ENCODE peak calls at places on chromosome 7, in seven cellular contexts. One of them, this sample, is unnamed.
A peak's percentile ranks its signal among the peaks of the same experiment; 100 is the strongest.

GRCh38 chr7:34430456-34430855 is 227.6 kb upstream of the NPSR1 start:
- DNase-seq in right lobe of liver: no peak
- DNase-seq in epithelial cell of esophagus: peak; percentile 84
- DNase-seq in nucleus accumbens: no peak
- DNase-seq in RCC 7860: peak; percentile 16
- DNase-seq in NCI-H187: no peak
- DNase-seq in NCI-H774: no peak
- DNase-seq in this sample: no peak

GRCh38 chr7:121752706-121753105 is 120.3 kb upstream of the PTPRZ1 start:
- DNase-seq in right lobe of liver: no peak
- DNase-seq in epithelial cell of esophagus: peak; percentile 36
- DNase-seq in nucleus accumbens: no peak
- DNase-seq in RCC 7860: no peak
- DNase-seq in NCI-H187: no peak
- DNase-seq in NCI-H774: no peak
- DNase-seq in this sample: no peak

GRCh38 chr7:128398016-128398840 is 11.6 kb downstream of the IMPDH1 start:
- DNase-seq in right lobe of liver: no peak
- DNase-seq in epithelial cell of esophagus: peak; percentile 48
- DNase-seq in nucleus accumbens: peak; percentile 56
- DNase-seq in RCC 7860: peak; percentile 46
- DNase-seq in NCI-H187: no peak
- DNase-seq in NCI-H774: no peak
- DNase-seq in this sample: no peak

GRCh38 chr7:123003539-123004126 is 8.1 kb upstream of the TAS2R16 start:
- DNase-seq in right lobe of liver: no peak
- DNase-seq in epithelial cell of esophagus: no peak
- DNase-seq in nucleus accumbens: no peak
- DNase-seq in RCC 7860: no peak
- DNase-seq in NCI-H187: no peak
- DNase-seq in NCI-H774: no peak
- DNase-seq in this sample: no peak

GRCh38 chr7:134741901-134742635 is 37.4 kb upstream of the CALD1 start:
- DNase-seq in right lobe of liver: no peak
- DNase-seq in epithelial cell of esophagus: peak; percentile 85
- DNase-seq in nucleus accumbens: no peak
- DNase-seq in RCC 7860: peak; percentile 75
- DNase-seq in NCI-H187: no peak
- DNase-seq in NCI-H774: no peak
- DNase-seq in this sample: no peak

GRCh38 chr7:82624337-82624736 is 180.8 kb upstream of the CACNA2D1 start:
- DNase-seq in right lobe of liver: no peak
- DNase-seq in epithelial cell of esophagus: peak; percentile 6
- DNase-seq in nucleus accumbens: no peak
- DNase-seq in RCC 7860: peak; percentile 35
- DNase-seq in NCI-H187: no peak
- DNase-seq in NCI-H774: no peak
- DNase-seq in this sample: no peak

GRCh38 chr7:27174077-27175004 is at the start of gene HOXA10:
- DNase-seq in right lobe of liver: peak; percentile 31
- DNase-seq in epithelial cell of esophagus: no peak
- DNase-seq in nucleus accumbens: no peak
- DNase-seq in RCC 7860: peak; percentile 50
- DNase-seq in NCI-H187: peak; percentile 28
- DNase-seq in NCI-H774: no peak
- DNase-seq in this sample: no peak

GRCh38 chr7:5216931-5217330 is 26.9 kb downstream of the WIPI2 start:
- DNase-seq in right lobe of liver: peak; percentile 24
- DNase-seq in epithelial cell of esophagus: no peak
- DNase-seq in nucleus accumbens: no peak
- DNase-seq in RCC 7860: no peak
- DNase-seq in NCI-H187: no peak
- DNase-seq in NCI-H774: no peak
- DNase-seq in this sample: no peak

GRCh38 chr7:101166909-101167644 is 1.7 kb upstream of the VGF start:
- DNase-seq in right lobe of liver: no peak
- DNase-seq in epithelial cell of esophagus: no peak
- DNase-seq in nucleus accumbens: no peak
- DNase-seq in RCC 7860: peak; percentile 17
- DNase-seq in NCI-H187: peak; percentile 51
- DNase-seq in NCI-H774: no peak
- DNase-seq in this sample: no peak

GRCh38 chr7:111012152-111012551 is 78.8 kb upstream of the LRRN3 start:
- DNase-seq in right lobe of liver: no peak
- DNase-seq in epithelial cell of esophagus: peak; percentile 65
- DNase-seq in nucleus accumbens: no peak
- DNase-seq in RCC 7860: no peak
- DNase-seq in NCI-H187: no peak
- DNase-seq in NCI-H774: no peak
- DNase-seq in this sample: no peak

GRCh38 chr7:78616539-78616938 is 818.0 kb downstream of the PHTF2 start:
- DNase-seq in right lobe of liver: no peak
- DNase-seq in epithelial cell of esophagus: no peak
- DNase-seq in nucleus accumbens: no peak
- DNase-seq in RCC 7860: no peak
- DNase-seq in NCI-H187: no peak
- DNase-seq in NCI-H774: no peak
- DNase-seq in this sample: no peak

GRCh38 chr7:118696879-118697278 is 472.4 kb downstream of the ANKRD7 start:
- DNase-seq in right lobe of liver: no peak
- DNase-seq in epithelial cell of esophagus: peak; percentile 19
- DNase-seq in nucleus accumbens: no peak
- DNase-seq in RCC 7860: no peak
- DNase-seq in NCI-H187: no peak
- DNase-seq in NCI-H774: no peak
- DNase-seq in this sample: no peak

GRCh38 chr7:155269766-155270585 is 27.7 kb upstream of the INSIG1 start:
- DNase-seq in right lobe of liver: peak; percentile 94
- DNase-seq in epithelial cell of esophagus: no peak
- DNase-seq in nucleus accumbens: no peak
- DNase-seq in RCC 7860: no peak
- DNase-seq in NCI-H187: no peak
- DNase-seq in NCI-H774: no peak
- DNase-seq in this sample: no peak

GRCh38 chr7:74409571-74409970 is 44.1 kb upstream of the GTF2IRD1 start:
- DNase-seq in right lobe of liver: no peak
- DNase-seq in epithelial cell of esophagus: no peak
- DNase-seq in nucleus accumbens: no peak
- DNase-seq in RCC 7860: no peak
- DNase-seq in NCI-H187: no peak
- DNase-seq in NCI-H774: no peak
- DNase-seq in this sample: no peak

GRCh38 chr7:117212969-117213877 is 109.6 kb downstream of the WNT2 start:
- DNase-seq in right lobe of liver: peak; percentile 55
- DNase-seq in epithelial cell of esophagus: peak; percentile 71
- DNase-seq in nucleus accumbens: peak; percentile 40
- DNase-seq in RCC 7860: peak; percentile 59
- DNase-seq in NCI-H187: no peak
- DNase-seq in NCI-H774: peak; percentile 1
- DNase-seq in this sample: no peak

GRCh38 chr7:36128448-36129047 is 24.5 kb upstream of the EEPD1 start:
- DNase-seq in right lobe of liver: peak; percentile 92
- DNase-seq in epithelial cell of esophagus: peak; percentile 92
- DNase-seq in nucleus accumbens: peak; percentile 51
- DNase-seq in RCC 7860: peak; percentile 81
- DNase-seq in NCI-H187: no peak
- DNase-seq in NCI-H774: peak; percentile 58
- DNase-seq in this sample: no peak

GRCh38 chr7:41912851-41913580 is 210.1 kb upstream of the INHBA start:
- DNase-seq in right lobe of liver: no peak
- DNase-seq in epithelial cell of esophagus: peak; percentile 57
- DNase-seq in nucleus accumbens: no peak
- DNase-seq in RCC 7860: no peak
- DNase-seq in NCI-H187: no peak
- DNase-seq in NCI-H774: no peak
- DNase-seq in this sample: no peak

GRCh38 chr7:108459922-108460551 is 3.8 kb upstream of the NRCAM start:
- DNase-seq in right lobe of liver: no peak
- DNase-seq in epithelial cell of esophagus: peak; percentile 52
- DNase-seq in nucleus accumbens: peak; percentile 33
- DNase-seq in RCC 7860: peak; percentile 43
- DNase-seq in NCI-H187: peak; percentile 29
- DNase-seq in NCI-H774: peak; percentile 27
- DNase-seq in this sample: no peak

GRCh38 chr7:1748076-1748750 is 78.1 kb downstream of the ELFN1 start:
- DNase-seq in right lobe of liver: no peak
- DNase-seq in epithelial cell of esophagus: no peak
- DNase-seq in nucleus accumbens: no peak
- DNase-seq in RCC 7860: no peak
- DNase-seq in NCI-H187: no peak
- DNase-seq in NCI-H774: no peak
- DNase-seq in this sample: no peak

GRCh38 chr7:77226357-77226839 is 26.8 kb upstream of the FGL2 start:
- DNase-seq in right lobe of liver: no peak
- DNase-seq in epithelial cell of esophagus: no peak
- DNase-seq in nucleus accumbens: no peak
- DNase-seq in RCC 7860: no peak
- DNase-seq in NCI-H187: no peak
- DNase-seq in NCI-H774: no peak
- DNase-seq in this sample: no peak

GRCh38 chr7:1459930-1460756 is 873 bp upstream of the MICALL2 start:
- DNase-seq in right lobe of liver: no peak
- DNase-seq in epithelial cell of esophagus: peak; percentile 67
- DNase-seq in nucleus accumbens: no peak
- DNase-seq in RCC 7860: no peak
- DNase-seq in NCI-H187: no peak
- DNase-seq in NCI-H774: no peak
- DNase-seq in this sample: no peak

GRCh38 chr7:35596061-35596460 is 98.9 kb downstream of the HERPUD2 start:
- DNase-seq in right lobe of liver: no peak
- DNase-seq in epithelial cell of esophagus: peak; percentile 2
- DNase-seq in nucleus accumbens: no peak
- DNase-seq in RCC 7860: no peak
- DNase-seq in NCI-H187: no peak
- DNase-seq in NCI-H774: no peak
- DNase-seq in this sample: no peak

GRCh38 chr7:18430810-18431209 is 64.7 kb upstream of the HDAC9 start:
- DNase-seq in right lobe of liver: no peak
- DNase-seq in epithelial cell of esophagus: peak; percentile 70
- DNase-seq in nucleus accumbens: no peak
- DNase-seq in RCC 7860: no peak
- DNase-seq in NCI-H187: no peak
- DNase-seq in NCI-H774: no peak
- DNase-seq in this sample: no peak

GRCh38 chr7:2804227-2804763 is 39.8 kb downstream of the GNA12 start:
- DNase-seq in right lobe of liver: peak; percentile 31
- DNase-seq in epithelial cell of esophagus: no peak
- DNase-seq in nucleus accumbens: no peak
- DNase-seq in RCC 7860: no peak
- DNase-seq in NCI-H187: no peak
- DNase-seq in NCI-H774: no peak
- DNase-seq in this sample: no peak

GRCh38 chr7:158391141-158391540 is 196.5 kb downstream of the PTPRN2 start:
- DNase-seq in right lobe of liver: no peak
- DNase-seq in epithelial cell of esophagus: no peak
- DNase-seq in nucleus accumbens: no peak
- DNase-seq in RCC 7860: no peak
- DNase-seq in NCI-H187: no peak
- DNase-seq in NCI-H774: no peak
- DNase-seq in this sample: no peak

GRCh38 chr7:139750459-139751095 is 27.2 kb downstream of the HIPK2 start:
- DNase-seq in right lobe of liver: no peak
- DNase-seq in epithelial cell of esophagus: no peak
- DNase-seq in nucleus accumbens: no peak
- DNase-seq in RCC 7860: no peak
- DNase-seq in NCI-H187: no peak
- DNase-seq in NCI-H774: no peak
- DNase-seq in this sample: no peak

GRCh38 chr7:107167483-107168232 is 1.1 kb upstream of the HBP1 start:
- DNase-seq in right lobe of liver: no peak
- DNase-seq in epithelial cell of esophagus: peak; percentile 91
- DNase-seq in nucleus accumbens: peak; percentile 50
- DNase-seq in RCC 7860: peak; percentile 76
- DNase-seq in NCI-H187: no peak
- DNase-seq in NCI-H774: peak; percentile 13
- DNase-seq in this sample: peak; percentile 64

This sample was measured in DMS79.